ENCODE peak calls at places on chromosomes 4 and X, in nine cellular contexts. I, D, Y, X, P, Z, H, N and J are unnamed samples.

GRCh38 chr4:46933686-46934085 is 24.6 kb upstream of the COX7B2 start:
- DNase-seq in D (no peak), N (no peak), Z (no peak), Y (no peak), P (no peak), H (no peak), X (no peak), I (peak; percentile 49), J (no peak)

GRCh38 chrX:12971282-12972003 is 3.5 kb upstream of the TMSB4X start:
- DNase-seq in Z (no peak), P (no peak), N (no peak), D (peak; percentile 57), I (no peak), H (peak; percentile 20), X (no peak), Y (peak; percentile 42), J (no peak)

GRCh38 chr4:176767183-176767582 is 25.5 kb downstream of the VEGFC start:
- DNase-seq in N (no peak), H (no peak), Y (no peak), D (no peak), Z (no peak), X (no peak), I (no peak), P (no peak), J (no peak)

GRCh38 chrX:150050387-150050786 is 112.1 kb upstream of the EOLA2 start:
- DNase-seq in X (no peak), D (no peak), H (no peak), Z (no peak), N (no peak), P (no peak), Y (no peak), I (no peak), J (no peak)

GRCh38 chrX:24242649-24243556 is 71.0 kb downstream of the SUPT20HL2 start:
- DNase-seq in I (no peak), X (no peak), N (no peak), P (peak; percentile 29), H (peak; percentile 69), D (peak; percentile 42), Z (peak; percentile 29), Y (no peak), J (peak; percentile 66)

GRCh38 chr4:16450724-16451123 is 224.5 kb upstream of the TAPT1 start:
- DNase-seq in D (no peak), Z (no peak), X (peak; percentile 8), Y (no peak), H (no peak), I (no peak), P (no peak), N (no peak), J (no peak)

GRCh38 chrX:41350150-41350975 is 16.4 kb downstream of the DDX3X start:
- DNase-seq in N (no peak), I (no peak), D (no peak), X (no peak), H (no peak), Y (no peak), Z (no peak), P (no peak), J (no peak)

GRCh38 chr4:108971473-108971872 is 208.6 kb upstream of the ETNPPL start:
- DNase-seq in N (no peak), Y (no peak), P (no peak), Z (no peak), X (no peak), D (no peak), I (no peak), H (no peak), J (no peak)

GRCh38 chr4:86043755-86044592 is 315.9 kb downstream of the MAPK10 start:
- DNase-seq in P (peak; percentile 36), I (no peak), Y (no peak), N (no peak), X (peak; percentile 23), D (no peak), Z (no peak), H (peak; percentile 45), J (no peak)

GRCh38 chr4:28443786-28444412 is 1583.3 kb downstream of the STIM2 start:
- DNase-seq in Y (peak; percentile 21), I (peak; percentile 15), Z (no peak), P (no peak), D (no peak), N (no peak), X (no peak), H (no peak), J (no peak)

GRCh38 chr4:142858965-142859364 is 12.9 kb upstream of the INPP4B start:
- DNase-seq in Z (no peak), X (no peak), Y (no peak), D (no peak), N (no peak), P (no peak), H (no peak), I (no peak), J (no peak)

GRCh38 chrX:49988128-49988527 is 65.7 kb downstream of the CLCN5 start:
- DNase-seq in Y (no peak), Z (no peak), N (no peak), H (no peak), I (no peak), X (no peak), P (no peak), D (no peak), J (no peak)

GRCh38 chr4:139872274-139872673 is 206.7 kb downstream of the MGST2 start:
- DNase-seq in D (no peak), Z (peak; percentile 80), P (no peak), X (no peak), N (no peak), Y (no peak), H (no peak), I (peak; percentile 50), J (peak; percentile 74)

GRCh38 chr4:183905593-183906485 is 732 bp downstream of the STOX2 start:
- DNase-seq in Y (peak; percentile 57), H (peak; percentile 54), D (no peak), X (peak; percentile 75), P (peak; percentile 22), I (no peak), Z (no peak), N (no peak), J (no peak)

GRCh38 chr4:7444731-7445130 is 10.0 kb upstream of the PSAPL1 start:
- DNase-seq in Z (no peak), P (no peak), D (no peak), N (no peak), Y (no peak), X (no peak), I (no peak), H (no peak), J (no peak)
- H3K4me3 ChIP-seq in Z (no peak overlapping the region), P (no peak overlapping the region), D (no peak overlapping the region), N (no peak overlapping the region), Y (no peak overlapping the region), X (no peak overlapping the region), I (no peak overlapping the region), H (no peak overlapping the region), J (no peak overlapping the region)

GRCh38 chr4:148441624-148441985 is 609 bp downstream of the NR3C2 start:
- DNase-seq in D (no peak), I (no peak), X (peak; percentile 13), H (peak; percentile 34), P (peak; percentile 36), Y (no peak), Z (no peak), N (no peak), J (no peak)
- H3K27me3 ChIP-seq in D (no peaks in the 10 kb centered on the region), I (peaks cover 17% of the 10 kb centered on the region), X (peaks cover 47% of the 10 kb centered on the region), H (no peaks in the 10 kb centered on the region), P (no peaks in the 10 kb centered on the region), Y (no peaks in the 10 kb centered on the region), Z (peaks cover 53% of the 10 kb centered on the region), N (no peaks in the 10 kb centered on the region), J (peaks cover 22% of the 10 kb centered on the region)

GRCh38 chr4:36241771-36242170 is 2.5 kb downstream of the ARAP2 start:
- DNase-seq in D (no peak), I (no peak), Z (no peak), N (no peak), X (no peak), P (no peak), H (no peak), Y (no peak), J (no peak)

GRCh38 chr4:36249605-36250004 is 5.3 kb upstream of the ARAP2 start:
- DNase-seq in X (no peak), H (no peak), D (no peak), Z (no peak), N (no peak), I (no peak), Y (no peak), P (no peak), J (no peak)

GRCh38 chr4:36243355-36244256 is 708 bp downstream of the ARAP2 start:
- DNase-seq in I (no peak), N (no peak), Y (peak; percentile 22), Z (no peak), X (peak; percentile 4), H (peak; percentile 58), P (peak; percentile 64), D (peak; percentile 53), J (no peak)

GRCh38 chr4:36242629-36243354 is 1.5 kb downstream of the ARAP2 start:
- DNase-seq in D (no peak), X (no peak), H (peak; percentile 48), Z (no peak), I (no peak), P (no peak), N (no peak), Y (no peak), J (no peak)

DNA sequence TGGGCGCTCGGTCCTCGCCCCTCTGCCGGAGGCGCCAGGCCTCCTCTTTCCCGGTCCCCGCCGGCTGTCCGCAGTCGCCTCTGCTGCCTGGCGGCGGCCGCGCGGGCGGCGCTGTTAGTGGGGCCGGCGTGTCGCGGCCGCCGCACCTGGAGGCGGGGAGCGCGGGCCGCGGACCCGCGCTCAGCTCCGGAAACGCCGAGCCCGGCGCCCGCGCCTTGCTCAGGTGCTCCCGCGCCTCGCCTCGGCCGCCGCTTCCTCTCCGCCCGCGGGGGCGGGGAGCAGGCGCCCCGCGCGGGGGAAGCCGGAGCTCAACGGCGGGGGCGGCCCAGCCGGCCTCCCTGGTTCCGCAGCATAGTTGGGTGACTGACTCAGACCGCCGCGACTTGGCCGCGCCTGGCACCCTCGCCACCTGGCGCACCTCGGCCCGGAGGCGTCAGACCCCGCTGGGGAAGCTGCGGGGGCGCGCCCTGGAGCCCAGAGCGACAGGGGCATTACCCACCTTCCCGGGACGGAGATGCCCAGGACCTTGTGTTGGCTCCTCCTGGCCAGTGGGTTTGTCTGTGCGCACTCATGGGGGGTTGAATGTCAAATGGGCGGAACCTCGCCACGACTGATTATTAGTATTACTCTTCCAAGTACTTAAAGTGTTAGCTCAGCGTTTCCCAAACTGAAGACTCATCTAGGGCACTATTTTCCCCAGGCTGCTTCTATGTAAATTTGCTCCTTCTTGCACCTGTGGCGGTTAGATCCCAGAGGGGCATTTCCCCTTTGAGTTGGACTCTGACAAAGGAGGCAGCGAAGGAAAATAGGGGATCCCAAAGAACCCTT is at the start of gene ARAP2:
- DNase-seq in D (peak; percentile 69), N (peak; percentile 45), P (peak; percentile 47), X (peak; percentile 19), Y (peak; percentile 40), I (no peak), Z (no peak), H (peak; percentile 85), J (no peak)
- TF ChIP-seq CTCF in D (peak; percentile 10), N (no peak), P (no peak), X (no peak), Y (no peak), I (no peak), Z (no peak), H (no peak), J (no peak)

DNA sequence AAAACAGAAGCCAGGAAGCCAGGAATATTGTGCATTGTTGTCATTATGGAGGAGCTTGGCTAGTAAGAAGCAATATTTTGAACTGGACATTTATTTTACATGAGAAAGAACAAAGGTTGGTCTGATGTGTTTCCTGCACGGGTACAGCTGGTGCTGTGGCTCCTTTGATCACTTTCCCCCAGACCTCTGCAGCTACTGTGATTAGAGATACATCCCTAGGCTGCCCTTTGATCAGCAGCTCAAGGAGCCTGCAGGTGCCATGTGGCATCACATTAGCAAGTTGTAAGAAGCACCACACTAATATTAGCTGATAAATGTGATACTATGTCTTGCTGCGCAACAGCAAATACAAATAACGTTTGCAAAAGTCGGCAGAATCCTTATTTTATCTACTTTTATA is 2.5 kb downstream of the PDGFC start:
- DNase-seq in X (no peak), D (no peak), P (no peak), Z (no peak), I (no peak), H (no peak), Y (no peak), N (no peak), J (no peak)
- H3K4me3 ChIP-seq in X (peak overlapping the region; percentile 97), D (no peak overlapping the region), P (no peak overlapping the region), Z (peak overlapping the region; percentile 94), I (peak overlapping the region; percentile 80), H (no peak overlapping the region), Y (peak overlapping the region; percentile 86), N (no peak overlapping the region), J (peak overlapping the region; percentile 75)